ENCODE peak calls at places on chromosomes 16 and 17, in eight cellular contexts. I, P, B, Y, U, C, W and M are unnamed samples.

GRCh38 chr17:19320876-19321275 is 41.6 kb downstream of the B9D1 start:
- DNase-seq in C (no peak), W (no peak), P (no peak), U (no peak), Y (no peak), B (no peak), I (no peak), M (no peak)

GRCh38 chr16:8686031-8686621 is 11.7 kb downstream of the ABAT start:
- DNase-seq in U (no peak), W (peak), I (peak), B (peak), Y (no peak), C (no peak), P (peak), M (peak)

GRCh38 chr17:22490399-22490798 is 798.1 kb downstream of the KCNJ18 start:
- DNase-seq in U (no peak), I (no peak), B (no peak), P (no peak), Y (no peak), W (no peak), C (no peak), M (no peak)

GRCh38 chr17:81888988-81889595 is 2.3 kb downstream of the ALYREF start:
- DNase-seq in B (no peak), U (no peak), W (no peak), P (no peak), I (no peak), C (no peak), Y (no peak), M (no peak)

GRCh38 chr17:78185981-78186688 is 717 bp downstream of the TK1 start:
- DNase-seq in W (peak), C (no peak), Y (no peak), U (no peak), I (no peak), P (peak), B (no peak), M (no peak)

GRCh38 chr17:7912927-7913524 is 3.1 kb downstream of the RNF227 start:
- DNase-seq in U (peak), P (peak), I (peak), C (peak), W (no peak), B (peak), Y (peak), M (no peak)

GRCh38 chr17:860805-861204 is 78.7 kb downstream of the MRM3 start:
- DNase-seq in I (no peak), B (no peak), U (no peak), W (no peak), P (no peak), C (no peak), Y (no peak), M (no peak)

GRCh38 chr17:66655861-66656260 is 179.1 kb upstream of the CACNG5 start:
- DNase-seq in C (no peak), U (peak), B (no peak), Y (no peak), I (no peak), W (no peak), P (peak), M (no peak)

GRCh38 chr16:56860226-56861020 is 4.6 kb upstream of the SLC12A3 start:
- DNase-seq in B (no peak), W (no peak), C (peak), Y (no peak), I (no peak), P (no peak), U (no peak), M (no peak)

GRCh38 chr16:67177743-67178699 is 5.7 kb downstream of the MATCAP1 start:
- DNase-seq in P (peak), B (peak), C (peak), I (peak), Y (no peak), U (peak), W (peak), M (peak)

GRCh38 chr16:29230671-29231091 is 175.8 kb downstream of the NPIPB11 start:
- DNase-seq in W (no peak), U (no peak), Y (no peak), P (no peak), I (no peak), B (no peak), C (no peak), M (no peak)

GRCh38 chr17:59558953-59559352 is 6.5 kb upstream of the DHX40 start:
- DNase-seq in C (no peak), P (peak), I (no peak), B (no peak), U (peak), W (no peak), Y (no peak), M (no peak)
- TF ChIP-seq CTCF in C (peak), P (peak), I (no peak), B (peak), U (peak), W (peak), Y (no peak), M (no peak)

GRCh38 chr17:17900615-17901520 is 64.1 kb upstream of the SREBF1 start:
- DNase-seq in W (peak), C (no peak), P (peak), I (peak), U (peak), B (peak), Y (peak), M (peak)

GRCh38 chr17:17898673-17899072 is 61.9 kb upstream of the SREBF1 start:
- DNase-seq in B (no peak), I (no peak), W (no peak), U (no peak), C (no peak), P (no peak), Y (no peak), M (no peak)

GRCh38 chr17:17896746-17897145 is 60.0 kb upstream of the SREBF1 start:
- DNase-seq in W (no peak), C (no peak), U (no peak), P (no peak), I (no peak), B (no peak), Y (no peak), M (no peak)

GRCh38 chr17:17899486-17899885 is 62.7 kb upstream of the SREBF1 start:
- DNase-seq in W (no peak), P (no peak), C (no peak), Y (no peak), B (no peak), U (no peak), I (no peak), M (no peak)

GRCh38 chr17:17897442-17897841 is 60.7 kb upstream of the SREBF1 start:
- DNase-seq in C (no peak), U (no peak), P (no peak), Y (no peak), B (no peak), I (no peak), W (no peak), M (no peak)
- H3K4me3 ChIP-seq in C (no peak), U (no peak), P (no peak), Y (no peak), B (no peak), I (no peak), W (no peak), M (no peak)

GRCh38 chr16:27238016-27238587 is 30.5 kb downstream of the NSMCE1 start:
- DNase-seq in U (no peak), Y (no peak), C (no peak), I (no peak), B (no peak), P (no peak), W (no peak), M (no peak)
- TF ChIP-seq CTCF in U (no peak), Y (no peak), C (no peak), I (no peak), B (no peak), P (no peak), W (no peak), M (no peak)

DNA sequence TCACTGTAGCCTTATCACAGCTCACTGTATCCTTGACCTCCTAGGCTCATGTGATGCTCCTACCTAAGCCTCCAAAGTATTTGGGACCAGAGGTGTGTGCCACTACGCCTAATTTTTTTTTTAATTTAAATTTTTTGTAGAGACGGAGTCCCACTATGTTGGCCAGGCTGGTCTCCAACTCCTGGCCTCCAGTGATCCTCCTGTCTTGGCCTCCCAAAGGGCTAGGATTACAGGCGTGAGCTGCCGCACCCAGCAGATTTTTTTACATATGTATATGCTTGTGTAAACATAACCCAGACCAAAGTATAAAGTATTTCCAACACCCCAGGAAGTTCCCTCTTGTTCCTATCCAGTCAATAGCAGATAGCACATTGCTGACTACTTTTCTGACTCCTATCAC is 1.7 kb upstream of the PGP start:
- DNase-seq in W (no peak), C (no peak), B (no peak), Y (no peak), I (no peak), P (no peak), U (no peak), M (no peak)
- H3K4me3 ChIP-seq in W (no peak), C (peak), B (no peak), Y (no peak), I (no peak), P (no peak), U (no peak), M (no peak)

GRCh38 chr17:28912281-28912937 is 9.5 kb upstream of the DHRS13 start:
- DNase-seq in B (no peak), C (no peak), P (no peak), W (no peak), Y (no peak), I (no peak), U (no peak), M (no peak)
- TF ChIP-seq CTCF in B (peak), C (no peak), P (peak), W (peak), Y (peak), I (no peak), U (peak), M (peak)

GRCh38 chr17:47872019-47872650 is 21.2 kb upstream of the SP6 start:
- DNase-seq in P (no peak), Y (no peak), U (no peak), B (no peak), W (no peak), C (no peak), I (no peak), M (no peak)
- H3K4me3 ChIP-seq in P (no peak), Y (no peak), U (no peak), B (no peak), W (no peak), C (no peak), I (no peak), M (no peak)